ENCODE peak calls at places on chromosomes 13 and 19, in eight cellular contexts. O, P, R, K, B, D, T and E are unnamed samples.

GRCh38 chr13:104694397-104694796 is 1628.2 kb upstream of the SLC10A2 start:
- DNase-seq in R (no peak), O (no peak), K (no peak), P (no peak), D (no peak), B (no peak), T (no peak), E (no peak)

GRCh38 chr19:58407658-58408151 is 744 bp upstream of the ZNF584 start:
- DNase-seq in P (no peak), K (no peak), O (no peak), B (peak), R (no peak), D (peak), T (no peak), E (no peak)

GRCh38 chr19:55179570-55180484 is at the start of gene SYT5:
- DNase-seq in O (no peak), K (peak), R (no peak), D (no peak), B (peak), T (peak), P (peak), E (no peak)

GRCh38 chr13:94607939-94608338 is 6.3 kb downstream of the GPR180 start:
- DNase-seq in B (no peak), K (no peak), D (peak), O (no peak), P (no peak), T (no peak), R (no peak), E (no peak)

GRCh38 chr13:51556740-51557139 is 27.5 kb upstream of the WDFY2 start:
- DNase-seq in T (no peak), K (no peak), D (no peak), P (peak), O (no peak), R (no peak), B (no peak), E (no peak)

GRCh38 chr19:55070755-55071502 is 4.7 kb upstream of the EPS8L1 start:
- DNase-seq in K (peak), O (no peak), D (peak), P (peak), T (no peak), B (no peak), R (no peak), E (no peak)

GRCh38 chr19:33520048-33520643 is 1.4 kb downstream of the PEPD start:
- DNase-seq in B (no peak), P (no peak), R (no peak), D (no peak), O (no peak), K (no peak), T (no peak), E (no peak)

GRCh38 chr13:92657565-92657964 is 569.0 kb upstream of the GPC6 start:
- DNase-seq in P (no peak), B (no peak), O (no peak), K (no peak), T (no peak), R (no peak), D (peak), E (no peak)

GRCh38 chr19:49216076-49216475 is 58.5 kb downstream of the TRPM4 start:
- DNase-seq in P (peak), B (no peak), R (no peak), K (no peak), T (no peak), O (no peak), D (peak), E (no peak)

GRCh38 chr19:4077800-4078683 is 11.3 kb upstream of the ZBTB7A start:
- DNase-seq in D (no peak), T (peak), P (no peak), O (no peak), R (no peak), K (peak), B (no peak), E (no peak)

DNA sequence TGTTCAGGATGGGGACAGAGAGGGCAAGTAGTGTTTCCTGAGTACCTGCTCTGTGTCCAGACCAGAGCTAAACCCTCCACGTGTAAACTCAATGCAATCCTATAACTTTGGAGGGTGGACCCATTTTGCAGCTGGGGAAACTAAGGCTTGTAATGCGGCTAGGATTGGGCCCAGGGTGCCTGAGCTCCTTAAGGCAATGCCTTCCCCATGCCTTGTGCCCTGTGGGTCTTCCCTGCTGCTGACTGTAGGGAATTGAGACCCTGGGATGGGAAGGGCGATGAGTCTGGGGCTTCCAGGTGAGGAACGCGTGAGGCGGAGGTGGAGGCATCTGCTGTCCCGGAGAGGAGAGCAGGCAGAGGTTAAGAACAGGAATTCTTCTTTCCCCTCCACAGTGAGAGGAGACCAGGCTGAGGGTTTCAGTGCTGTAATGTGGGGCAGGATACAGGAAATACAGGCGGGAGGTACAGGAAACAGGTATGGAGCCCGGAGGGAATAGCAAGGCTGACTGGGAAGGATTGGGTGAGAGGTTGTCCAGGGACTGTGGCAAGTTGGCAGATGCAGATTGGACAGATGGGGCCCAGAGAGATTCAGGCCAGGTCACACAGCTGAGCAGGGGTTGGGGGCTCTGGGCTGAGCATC is 19.2 kb downstream of the SLC27A1 start:
- DNase-seq in T (no peak), P (no peak), K (no peak), R (no peak), O (no peak), D (no peak), B (no peak), E (no peak)
- TF ChIP-seq CTCF in T (no peak), P (no peak), K (no peak), R (no peak), O (no peak), D (no peak), B (no peak), E (no peak)

GRCh38 chr13:99577934-99578917 is 77.0 kb downstream of the TM9SF2 start:
- DNase-seq in B (no peak), R (no peak), P (no peak), K (peak), O (no peak), T (no peak), D (no peak), E (no peak)
- H3K4me3 ChIP-seq in B (no peak), R (no peak), P (no peak), K (no peak), O (no peak), T (no peak), D (no peak), E (no peak)

DNA sequence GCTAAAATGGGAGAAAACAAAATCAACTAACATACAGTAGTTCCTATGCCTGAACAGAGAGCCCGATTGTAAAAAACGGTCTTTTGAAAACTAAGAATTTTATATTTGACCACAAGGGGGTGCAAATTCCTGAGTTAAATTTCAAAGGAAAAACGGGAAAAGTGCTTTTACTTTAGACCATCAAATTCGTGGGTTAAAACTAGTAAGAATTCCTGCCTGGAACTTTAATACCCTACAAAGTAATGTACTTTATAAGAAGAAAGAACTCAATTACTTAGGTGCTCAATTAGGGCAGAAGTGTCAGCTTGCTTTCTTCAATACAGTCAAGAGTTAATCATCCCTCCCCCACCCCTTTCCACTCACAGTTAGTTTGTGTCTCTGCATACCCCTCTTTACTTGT is 69.8 kb downstream of the KCNRG start:
- DNase-seq in K (peak), R (no peak), D (peak), B (peak), O (no peak), P (peak), T (no peak), E (no peak)
- TF ChIP-seq CTCF in K (peak), R (peak), D (peak), B (peak), O (peak), P (peak), T (peak), E (peak)

DNA sequence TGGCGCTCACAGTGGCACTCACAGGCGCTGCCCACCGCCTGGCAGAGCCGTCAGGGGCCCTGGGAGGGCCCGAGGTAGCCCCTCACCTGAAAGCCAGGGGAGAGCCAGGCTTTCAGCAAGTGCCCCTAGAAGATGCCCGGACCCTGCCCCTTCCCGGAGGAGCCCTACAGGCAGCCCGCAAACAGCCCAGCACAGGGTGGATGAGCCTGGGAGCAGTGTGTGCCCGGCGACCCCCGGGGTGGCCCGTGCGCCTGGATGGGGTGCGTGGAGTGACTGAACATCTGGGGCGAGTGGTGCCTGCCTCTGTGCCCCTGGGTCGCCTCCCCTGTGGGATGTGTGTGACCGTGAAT is 1.4 kb downstream of the CRLF1 start:
- DNase-seq in O (no peak), R (no peak), D (no peak), K (no peak), B (no peak), P (no peak), T (peak), E (no peak)
- H3K4me3 ChIP-seq in O (peak), R (no peak), D (no peak), K (no peak), B (no peak), P (no peak), T (no peak), E (no peak)

GRCh38 chr13:108178105-108178504 is 37.2 kb downstream of the LIG4 start:
- DNase-seq in D (no peak), R (no peak), K (no peak), O (no peak), B (no peak), T (no peak), P (no peak), E (no peak)

GRCh38 chr13:108182652-108183051 is 32.7 kb downstream of the LIG4 start:
- DNase-seq in D (no peak), O (no peak), R (no peak), K (no peak), B (no peak), P (no peak), T (no peak), E (no peak)

DNA sequence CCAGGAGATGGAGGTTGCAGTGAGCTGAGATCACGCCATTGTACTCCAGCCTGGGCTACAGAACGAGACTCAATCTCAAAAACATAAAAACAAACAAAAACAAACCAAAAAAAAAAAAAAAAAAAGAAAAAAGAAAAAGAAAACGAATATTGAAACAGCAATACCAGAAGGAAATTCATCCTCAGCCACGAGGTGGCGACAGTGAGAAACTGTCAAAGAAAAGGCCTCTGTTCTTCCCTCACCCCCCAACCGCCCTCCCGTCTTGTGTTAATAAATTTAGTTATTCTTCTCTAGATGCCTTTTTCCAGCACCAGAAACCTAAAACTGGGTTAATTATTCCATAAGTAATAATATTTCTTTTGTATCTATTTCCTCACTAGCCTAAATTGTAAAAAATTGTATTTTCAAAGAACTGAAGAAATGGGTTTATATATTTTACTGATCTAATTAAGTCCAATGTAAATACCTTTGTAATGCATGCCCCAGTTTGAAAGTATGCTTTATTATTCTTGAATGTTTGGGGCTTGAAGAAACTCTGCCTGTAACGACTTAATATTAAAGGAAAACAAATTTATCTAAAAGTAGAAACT is 38.6 kb downstream of the LIG4 start:
- DNase-seq in K (peak), D (peak), P (peak), O (no peak), B (peak), T (no peak), R (no peak), E (no peak)
- TF ChIP-seq CTCF in K (peak), D (peak), P (peak), O (no peak), B (peak), T (no peak), R (peak), E (peak)

DNA sequence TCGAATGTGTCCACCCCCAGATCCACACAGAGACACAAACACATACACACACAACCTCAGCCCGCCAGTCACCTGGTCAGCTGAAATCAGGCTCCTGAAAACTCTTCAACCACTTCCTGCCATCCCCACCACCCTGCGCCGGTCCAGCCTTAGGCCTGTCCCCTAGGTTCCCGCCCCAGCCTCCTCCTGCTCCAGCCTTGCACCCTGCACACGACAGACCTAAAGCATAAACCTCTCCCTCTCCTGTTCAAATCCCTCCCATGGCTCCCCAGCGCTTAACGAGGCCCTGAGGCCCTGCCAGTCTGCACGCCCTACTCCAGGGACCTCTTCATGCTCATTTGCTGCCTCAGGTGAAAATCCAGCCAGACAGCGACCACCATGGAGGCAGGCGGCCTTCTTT is 7.1 kb downstream of the PNMA8B start:
- DNase-seq in R (no peak), D (no peak), T (no peak), K (peak), O (no peak), B (no peak), P (no peak), E (no peak)
- H3K4me3 ChIP-seq in R (no peak), D (no peak), T (no peak), K (no peak), O (no peak), B (no peak), P (no peak), E (no peak)

DNA sequence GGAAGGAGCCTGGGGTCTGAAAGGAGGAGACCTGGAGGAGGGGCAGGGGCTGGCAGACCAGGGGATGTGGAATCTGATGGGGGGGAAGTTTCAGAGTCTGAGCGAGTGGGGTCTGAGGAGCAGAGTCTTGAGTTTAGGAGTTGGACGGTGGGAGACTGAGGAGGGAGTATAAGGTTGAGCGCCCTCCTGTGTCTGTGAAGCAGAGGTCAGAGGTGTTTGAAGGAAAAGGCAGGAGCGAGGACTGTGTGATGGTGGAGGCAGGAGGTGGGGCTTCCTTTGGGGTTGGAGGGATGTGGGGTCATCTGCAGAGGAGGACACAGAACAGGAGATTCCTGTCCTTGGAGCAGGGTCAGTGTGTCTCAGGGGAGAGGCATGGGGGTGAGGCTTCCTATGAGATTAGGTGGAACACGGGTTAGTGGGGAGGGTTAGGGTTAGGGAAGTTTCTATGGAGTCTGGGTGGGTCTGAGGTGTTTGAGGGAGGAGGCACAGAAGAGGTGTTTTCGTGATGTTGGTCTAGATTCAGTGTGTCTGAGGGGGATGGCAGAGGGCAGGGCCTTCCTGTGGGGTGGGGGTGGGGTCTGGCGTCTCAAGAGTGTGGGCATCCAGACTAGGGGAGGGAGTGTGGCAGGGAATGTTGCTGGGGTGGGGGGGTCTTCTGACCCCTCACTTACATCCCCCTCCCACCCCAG is 8.3 kb downstream of the RYR1 start:
- DNase-seq in K (peak), B (peak), D (no peak), R (no peak), O (no peak), T (no peak), P (no peak), E (no peak)
- TF ChIP-seq CTCF in K (peak), B (peak), D (no peak), R (no peak), O (no peak), T (no peak), P (no peak), E (peak)